ENCODE peak calls at places on chromosomes 6 and 20, in eight cellular contexts. One of them, this sample, is unnamed.

GRCh38 chr6:35694462-35694861 is 5.7 kb upstream of the FKBP5 start:
- DNase-seq in IMR-90: peak; percentile 51
- DNase-seq in NB4: peak; percentile 57
- DNase-seq in heart left ventricle: no peak
- DNase-seq in stomach: no peak
- DNase-seq in body of pancreas: no peak
- DNase-seq in breast epithelium: no peak
- DNase-seq in transverse colon: no peak
- DNase-seq in this sample: no peak

GRCh38 chr6:29747688-29748250 is 24.5 kb downstream of the HLA-F start:
- DNase-seq in body of pancreas: no peak
- DNase-seq in IMR-90: no peak
- DNase-seq in stomach: no peak
- DNase-seq in heart left ventricle: no peak
- DNase-seq in transverse colon: no peak
- DNase-seq in breast epithelium: no peak
- DNase-seq in NB4: no peak
- DNase-seq in this sample: peak; percentile 81

GRCh38 chr20:61295726-61296628 is 43.9 kb downstream of the CDH4 start:
- DNase-seq in transverse colon: no peak
- DNase-seq in body of pancreas: no peak
- DNase-seq in heart left ventricle: no peak
- DNase-seq in breast epithelium: no peak
- DNase-seq in IMR-90: no peak
- DNase-seq in stomach: no peak
- DNase-seq in NB4: no peak
- DNase-seq in this sample: no peak

GRCh38 chr6:40563111-40563510 is 24.1 kb downstream of the LRFN2 start:
- DNase-seq in IMR-90: no peak
- DNase-seq in transverse colon: no peak
- DNase-seq in stomach: no peak
- DNase-seq in NB4: no peak
- DNase-seq in breast epithelium: no peak
- DNase-seq in body of pancreas: no peak
- DNase-seq in heart left ventricle: no peak
- DNase-seq in this sample: no peak

GRCh38 chr6:96151707-96152106 is 135.9 kb downstream of the FUT9 start:
- DNase-seq in transverse colon: no peak
- DNase-seq in NB4: no peak
- DNase-seq in breast epithelium: no peak
- DNase-seq in body of pancreas: no peak
- DNase-seq in IMR-90: no peak
- DNase-seq in heart left ventricle: no peak
- DNase-seq in stomach: no peak
- DNase-seq in this sample: no peak

GRCh38 chr6:66496659-66497058 is 789.6 kb upstream of the EYS start:
- DNase-seq in NB4: peak; percentile 51
- DNase-seq in stomach: no peak
- DNase-seq in heart left ventricle: no peak
- DNase-seq in breast epithelium: no peak
- DNase-seq in body of pancreas: no peak
- DNase-seq in IMR-90: no peak
- DNase-seq in transverse colon: no peak
- DNase-seq in this sample: no peak

GRCh38 chr6:108160009-108160408 is 5.8 kb upstream of the NR2E1 start:
- DNase-seq in IMR-90: no peak
- DNase-seq in breast epithelium: no peak
- DNase-seq in transverse colon: no peak
- DNase-seq in stomach: no peak
- DNase-seq in NB4: no peak
- DNase-seq in body of pancreas: no peak
- DNase-seq in heart left ventricle: no peak
- DNase-seq in this sample: no peak

GRCh38 chr6:18039481-18039880 is 52.0 kb upstream of the KIF13A start:
- DNase-seq in transverse colon: no peak
- DNase-seq in IMR-90: peak; percentile 70
- DNase-seq in stomach: no peak
- DNase-seq in NB4: no peak
- DNase-seq in heart left ventricle: no peak
- DNase-seq in body of pancreas: no peak
- DNase-seq in breast epithelium: no peak
- DNase-seq in this sample: no peak

GRCh38 chr6:143027058-143027457 is 33.6 kb upstream of the AIG1 start:
- DNase-seq in transverse colon: peak; percentile 32
- DNase-seq in heart left ventricle: peak; percentile 37
- DNase-seq in IMR-90: peak; percentile 24
- DNase-seq in body of pancreas: peak; percentile 47
- DNase-seq in breast epithelium: no peak
- DNase-seq in stomach: peak; percentile 60
- DNase-seq in NB4: peak; percentile 56
- DNase-seq in this sample: no peak

GRCh38 chr6:153599901-153600300 is 439.1 kb upstream of the OPRM1 start:
- DNase-seq in IMR-90: no peak
- DNase-seq in body of pancreas: no peak
- DNase-seq in breast epithelium: no peak
- DNase-seq in NB4: no peak
- DNase-seq in transverse colon: no peak
- DNase-seq in stomach: no peak
- DNase-seq in heart left ventricle: no peak
- DNase-seq in this sample: no peak

GRCh38 chr6:153591165-153591564 is 447.9 kb upstream of the OPRM1 start:
- DNase-seq in heart left ventricle: no peak
- DNase-seq in breast epithelium: no peak
- DNase-seq in stomach: no peak
- DNase-seq in body of pancreas: no peak
- DNase-seq in NB4: no peak
- DNase-seq in transverse colon: no peak
- DNase-seq in IMR-90: no peak
- DNase-seq in this sample: no peak

GRCh38 chr6:153595903-153596302 is 443.1 kb upstream of the OPRM1 start:
- DNase-seq in IMR-90: no peak
- DNase-seq in stomach: no peak
- DNase-seq in transverse colon: no peak
- DNase-seq in breast epithelium: no peak
- DNase-seq in heart left ventricle: no peak
- DNase-seq in NB4: no peak
- DNase-seq in body of pancreas: no peak
- DNase-seq in this sample: no peak
- H3K4me3 ChIP-seq in IMR-90: no peak overlapping the region
- H3K4me3 ChIP-seq in stomach: no peak overlapping the region
- H3K4me3 ChIP-seq in transverse colon: no peak overlapping the region
- H3K4me3 ChIP-seq in breast epithelium: no peak overlapping the region
- H3K4me3 ChIP-seq in heart left ventricle: no peak overlapping the region
- H3K4me3 ChIP-seq in NB4: no peak overlapping the region
- H3K4me3 ChIP-seq in body of pancreas: no peak overlapping the region
- H3K4me3 ChIP-seq in this sample: no peak overlapping the region

GRCh38 chr6:26089272-26089671 is 2.0 kb downstream of the HFE start:
- DNase-seq in breast epithelium: no peak
- DNase-seq in heart left ventricle: no peak
- DNase-seq in IMR-90: no peak
- DNase-seq in body of pancreas: no peak
- DNase-seq in NB4: no peak
- DNase-seq in transverse colon: peak; percentile 24
- DNase-seq in stomach: no peak
- DNase-seq in this sample: no peak

GRCh38 chr6:26092443-26092842 is 5.2 kb downstream of the HFE start:
- DNase-seq in body of pancreas: no peak
- DNase-seq in stomach: no peak
- DNase-seq in heart left ventricle: no peak
- DNase-seq in NB4: peak; percentile 34
- DNase-seq in breast epithelium: no peak
- DNase-seq in IMR-90: no peak
- DNase-seq in transverse colon: no peak
- DNase-seq in this sample: no peak

GRCh38 chr6:26088344-26088743 is 1.1 kb downstream of the HFE start:
- DNase-seq in NB4: no peak
- DNase-seq in stomach: no peak
- DNase-seq in IMR-90: no peak
- DNase-seq in transverse colon: no peak
- DNase-seq in breast epithelium: no peak
- DNase-seq in heart left ventricle: no peak
- DNase-seq in body of pancreas: no peak
- DNase-seq in this sample: no peak

GRCh38 chr6:26086214-26086613 is 1.0 kb upstream of the HFE start:
- DNase-seq in breast epithelium: no peak
- DNase-seq in transverse colon: no peak
- DNase-seq in heart left ventricle: no peak
- DNase-seq in stomach: no peak
- DNase-seq in body of pancreas: no peak
- DNase-seq in NB4: no peak
- DNase-seq in IMR-90: no peak
- DNase-seq in this sample: no peak

GRCh38 chr6:26087284-26088115 is at the start of gene HFE:
- DNase-seq in heart left ventricle: peak; percentile 43
- DNase-seq in breast epithelium: no peak
- DNase-seq in stomach: peak; percentile 51
- DNase-seq in body of pancreas: peak; percentile 53
- DNase-seq in transverse colon: peak; percentile 57
- DNase-seq in NB4: peak; percentile 53
- DNase-seq in IMR-90: peak; percentile 68
- DNase-seq in this sample: peak; percentile 90
- TF ChIP-seq CTCF in heart left ventricle: no peak
- TF ChIP-seq CTCF in breast epithelium: no peak
- TF ChIP-seq CTCF in stomach: peak; percentile 6
- TF ChIP-seq CTCF in body of pancreas: peak; percentile 26
- TF ChIP-seq CTCF in transverse colon: no peak
- TF ChIP-seq CTCF in NB4: no peak
- TF ChIP-seq CTCF in IMR-90: no peak
- TF ChIP-seq CTCF in this sample: no peak

DNA sequence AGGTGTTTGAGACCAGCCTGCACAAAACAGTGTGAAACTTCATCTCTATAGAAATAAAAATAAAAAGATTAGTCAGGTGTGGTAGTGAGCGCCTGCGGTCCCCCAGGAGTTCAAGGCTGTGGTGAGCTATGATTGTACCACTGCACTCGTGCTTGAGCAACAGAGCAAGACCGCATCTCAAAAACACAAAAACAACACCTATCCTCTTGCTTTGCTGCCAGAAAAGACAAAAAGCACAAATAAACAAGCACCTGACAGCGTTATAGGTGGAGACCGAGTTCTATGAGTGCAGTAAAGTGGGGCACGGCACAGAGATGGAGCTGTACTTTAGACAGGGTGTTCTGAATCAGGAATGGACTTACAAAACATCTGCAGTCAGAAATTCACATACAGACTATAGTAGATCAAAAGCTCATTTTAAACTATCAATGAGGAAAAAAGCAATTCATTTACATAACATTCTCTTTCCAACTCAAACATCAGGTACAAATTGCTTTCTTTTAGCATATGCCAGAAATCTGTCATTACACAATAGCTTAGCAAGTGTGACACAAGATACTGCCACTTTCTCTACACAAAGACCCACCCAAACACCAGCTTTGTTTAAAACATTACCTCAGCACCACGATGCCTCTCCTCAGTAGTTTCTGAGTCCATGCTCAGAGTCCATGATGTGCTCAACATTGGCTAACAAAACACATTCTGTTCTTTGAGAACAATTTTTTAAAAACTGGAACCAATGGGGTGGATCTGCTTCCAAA is 10.1 kb downstream of the EZR start:
- DNase-seq in stomach: peak; percentile 27
- DNase-seq in transverse colon: no peak
- DNase-seq in breast epithelium: no peak
- DNase-seq in IMR-90: no peak
- DNase-seq in NB4: no peak
- DNase-seq in heart left ventricle: no peak
- DNase-seq in body of pancreas: peak; percentile 43
- DNase-seq in this sample: peak; percentile 62
- TF ChIP-seq POLR2A in stomach: no peak
- TF ChIP-seq POLR2A in transverse colon: peak; percentile 48
- TF ChIP-seq POLR2A in breast epithelium: no peak
- TF ChIP-seq POLR2A in IMR-90: no peak
- TF ChIP-seq POLR2A in NB4: no peak
- TF ChIP-seq POLR2A in heart left ventricle: no peak
- TF ChIP-seq POLR2A in body of pancreas: no peak
- TF ChIP-seq POLR2A in this sample: no peak

GRCh38 chr6:117264487-117265424 is 602 bp upstream of the VGLL2 start:
- DNase-seq in IMR-90: no peak
- DNase-seq in heart left ventricle: no peak
- DNase-seq in breast epithelium: no peak
- DNase-seq in NB4: no peak
- DNase-seq in stomach: no peak
- DNase-seq in transverse colon: no peak
- DNase-seq in body of pancreas: no peak
- DNase-seq in this sample: no peak
- H3K4me3 ChIP-seq in IMR-90: peak overlapping the region; percentile 6
- H3K4me3 ChIP-seq in heart left ventricle: peak overlapping the region; percentile 26
- H3K4me3 ChIP-seq in breast epithelium: peak overlapping the region; percentile 69
- H3K4me3 ChIP-seq in NB4: no peak overlapping the region
- H3K4me3 ChIP-seq in stomach: peak overlapping the region; percentile 45
- H3K4me3 ChIP-seq in transverse colon: peak overlapping the region; percentile 29
- H3K4me3 ChIP-seq in body of pancreas: peak overlapping the region; percentile 29
- H3K4me3 ChIP-seq in this sample: no peak overlapping the region

GRCh38 chr20:43959079-43959919 is 44.6 kb downstream of the TOX2 start:
- DNase-seq in transverse colon: peak; percentile 20
- DNase-seq in body of pancreas: peak; percentile 44
- DNase-seq in stomach: no peak
- DNase-seq in NB4: peak; percentile 56
- DNase-seq in heart left ventricle: peak; percentile 7
- DNase-seq in IMR-90: no peak
- DNase-seq in breast epithelium: no peak
- DNase-seq in this sample: no peak

GRCh38 chr20:43961116-43961515 is 46.5 kb downstream of the TOX2 start:
- DNase-seq in stomach: no peak
- DNase-seq in IMR-90: no peak
- DNase-seq in heart left ventricle: no peak
- DNase-seq in transverse colon: no peak
- DNase-seq in breast epithelium: no peak
- DNase-seq in NB4: no peak
- DNase-seq in body of pancreas: no peak
- DNase-seq in this sample: peak; percentile 18

GRCh38 chr20:43958626-43959025 is 44.0 kb downstream of the TOX2 start:
- DNase-seq in breast epithelium: no peak
- DNase-seq in heart left ventricle: no peak
- DNase-seq in NB4: no peak
- DNase-seq in stomach: no peak
- DNase-seq in transverse colon: no peak
- DNase-seq in IMR-90: no peak
- DNase-seq in body of pancreas: no peak
- DNase-seq in this sample: peak; percentile 71

GRCh38 chr20:43960231-43960630 is 45.6 kb downstream of the TOX2 start:
- DNase-seq in transverse colon: no peak
- DNase-seq in NB4: no peak
- DNase-seq in IMR-90: no peak
- DNase-seq in breast epithelium: no peak
- DNase-seq in body of pancreas: no peak
- DNase-seq in heart left ventricle: no peak
- DNase-seq in stomach: no peak
- DNase-seq in this sample: no peak

DNA sequence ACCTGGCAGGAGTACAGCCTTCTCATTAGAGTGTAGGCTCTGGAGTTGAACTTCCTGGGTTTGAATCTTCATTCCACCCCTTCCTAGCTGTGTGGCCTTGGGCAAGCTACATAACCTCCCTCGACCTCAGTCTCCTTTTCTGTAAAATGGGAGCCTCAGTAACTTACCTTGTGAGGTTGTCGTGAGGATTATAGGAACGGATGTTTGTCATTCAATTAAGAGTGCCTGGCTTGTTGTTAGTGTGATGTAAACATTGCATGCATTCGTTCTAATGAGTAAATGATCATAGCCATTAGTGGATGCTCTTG is 45.2 kb downstream of the TOX2 start:
- DNase-seq in stomach: no peak
- DNase-seq in body of pancreas: no peak
- DNase-seq in heart left ventricle: no peak
- DNase-seq in NB4: no peak
- DNase-seq in IMR-90: no peak
- DNase-seq in breast epithelium: no peak
- DNase-seq in transverse colon: no peak
- DNase-seq in this sample: no peak
- TF ChIP-seq CTCF in stomach: no peak
- TF ChIP-seq CTCF in body of pancreas: no peak
- TF ChIP-seq CTCF in heart left ventricle: no peak
- TF ChIP-seq CTCF in NB4: no peak
- TF ChIP-seq CTCF in IMR-90: no peak
- TF ChIP-seq CTCF in breast epithelium: no peak
- TF ChIP-seq CTCF in transverse colon: no peak
- TF ChIP-seq CTCF in this sample: no peak